ENCODE peak calls at places on chromosomes 1 and 21, in six cellular contexts. One of them, this sample, is unnamed.

GRCh38 chr1:247295746-247296145 is 35.9 kb downstream of the ZNF496 start:
- DNase-seq in cardiac muscle cell: no peak
- DNase-seq in OCI-LY7: no peak
- DNase-seq in fibroblast of the aortic adventitia: no peak
- DNase-seq in dorsolateral prefrontal cortex: no peak
- DNase-seq in BJ: no peak
- DNase-seq in this sample: no peak

GRCh38 chr1:55860816-55861519 is 645.8 kb upstream of the USP24 start:
- DNase-seq in cardiac muscle cell: no peak
- DNase-seq in OCI-LY7: no peak
- DNase-seq in fibroblast of the aortic adventitia: peak; percentile 77
- DNase-seq in dorsolateral prefrontal cortex: no peak
- DNase-seq in BJ: no peak
- DNase-seq in this sample: peak; percentile 40

GRCh38 chr1:18618546-18619466 is 11.8 kb upstream of the PAX7 start:
- DNase-seq in cardiac muscle cell: no peak
- DNase-seq in OCI-LY7: no peak
- DNase-seq in fibroblast of the aortic adventitia: no peak
- DNase-seq in dorsolateral prefrontal cortex: no peak
- DNase-seq in BJ: no peak
- DNase-seq in this sample: peak; percentile 5

GRCh38 chr1:214603819-214604252 is 841 bp downstream of the CENPF start:
- DNase-seq in cardiac muscle cell: peak; percentile 13
- DNase-seq in OCI-LY7: peak; percentile 25
- DNase-seq in fibroblast of the aortic adventitia: no peak
- DNase-seq in dorsolateral prefrontal cortex: no peak
- DNase-seq in BJ: no peak
- DNase-seq in this sample: no peak

GRCh38 chr1:1419363-1419811 is 1.7 kb downstream of the ANKRD65 start:
- DNase-seq in cardiac muscle cell: no peak
- DNase-seq in OCI-LY7: no peak
- DNase-seq in fibroblast of the aortic adventitia: no peak
- DNase-seq in dorsolateral prefrontal cortex: no peak
- DNase-seq in BJ: no peak
- DNase-seq in this sample: no peak

GRCh38 chr1:243253927-243254232 is 1.2 kb downstream of the CEP170 start:
- DNase-seq in cardiac muscle cell: peak; percentile 8
- DNase-seq in OCI-LY7: no peak
- DNase-seq in fibroblast of the aortic adventitia: no peak
- DNase-seq in dorsolateral prefrontal cortex: no peak
- DNase-seq in BJ: no peak
- DNase-seq in this sample: no peak

GRCh38 chr21:15774590-15774989 is 44.8 kb downstream of the USP25 start:
- DNase-seq in cardiac muscle cell: no peak
- DNase-seq in OCI-LY7: no peak
- DNase-seq in fibroblast of the aortic adventitia: peak; percentile 66
- DNase-seq in dorsolateral prefrontal cortex: no peak
- DNase-seq in BJ: no peak
- DNase-seq in this sample: peak; percentile 69

GRCh38 chr21:28337319-28337718 is 655.4 kb downstream of the LTN1 start:
- DNase-seq in cardiac muscle cell: peak; percentile 60
- DNase-seq in OCI-LY7: peak; percentile 42
- DNase-seq in fibroblast of the aortic adventitia: peak; percentile 90
- DNase-seq in dorsolateral prefrontal cortex: no peak
- DNase-seq in BJ: no peak
- DNase-seq in this sample: peak; percentile 75

GRCh38 chr1:89890085-89890754 is 69.4 kb downstream of the LRRC8D start:
- DNase-seq in cardiac muscle cell: no peak
- DNase-seq in OCI-LY7: no peak
- DNase-seq in fibroblast of the aortic adventitia: peak; percentile 94
- DNase-seq in dorsolateral prefrontal cortex: no peak
- DNase-seq in BJ: no peak
- DNase-seq in this sample: peak; percentile 82

GRCh38 chr1:236689713-236690569 is 3.6 kb downstream of the ACTN2 start:
- DNase-seq in cardiac muscle cell: peak; percentile 68
- DNase-seq in OCI-LY7: no peak
- DNase-seq in fibroblast of the aortic adventitia: no peak
- DNase-seq in dorsolateral prefrontal cortex: no peak
- DNase-seq in BJ: no peak
- DNase-seq in this sample: no peak
- H3K4me3 ChIP-seq in cardiac muscle cell: peak overlapping the region; percentile 69
- H3K4me3 ChIP-seq in OCI-LY7: no peak overlapping the region
- H3K4me3 ChIP-seq in fibroblast of the aortic adventitia: no peak overlapping the region
- H3K4me3 ChIP-seq in dorsolateral prefrontal cortex: no peak overlapping the region
- H3K4me3 ChIP-seq in BJ: no peak overlapping the region
- H3K4me3 ChIP-seq in this sample: no peak overlapping the region

DNA sequence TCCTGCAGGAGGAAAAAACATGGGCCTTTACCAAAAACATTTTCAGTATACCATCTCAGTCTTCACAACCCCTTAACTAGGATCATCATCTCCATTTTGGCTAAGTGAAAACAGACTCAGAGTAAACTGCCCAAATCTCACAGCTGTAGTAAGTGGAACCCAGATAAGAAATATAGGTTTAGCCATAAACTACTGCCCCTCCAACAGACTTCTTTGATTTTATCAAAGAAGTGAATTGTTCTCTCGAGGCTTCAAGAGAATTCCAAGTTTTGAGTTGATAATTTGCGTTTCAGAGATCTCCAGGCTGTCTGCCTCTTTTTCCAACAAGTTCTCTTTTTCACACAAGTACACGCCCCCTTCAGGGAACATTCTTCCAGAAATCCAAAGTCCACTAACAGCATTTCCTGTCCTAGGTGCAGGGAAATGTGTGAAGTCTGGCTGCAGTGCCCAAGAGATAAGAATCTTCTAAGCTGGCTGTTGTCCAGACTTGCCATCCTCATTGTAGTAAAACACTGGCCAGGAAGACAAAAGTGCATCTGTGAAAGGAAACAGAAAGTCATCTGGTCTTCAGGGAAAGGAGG is 30.8 kb downstream of the RNF19B start:
- DNase-seq in cardiac muscle cell: peak; percentile 15
- DNase-seq in OCI-LY7: no peak
- DNase-seq in fibroblast of the aortic adventitia: peak; percentile 59
- DNase-seq in dorsolateral prefrontal cortex: no peak
- DNase-seq in BJ: no peak
- DNase-seq in this sample: peak; percentile 41
- TF ChIP-seq CTCF in cardiac muscle cell: no peak
- TF ChIP-seq CTCF in OCI-LY7: no peak
- TF ChIP-seq CTCF in fibroblast of the aortic adventitia: no peak
- TF ChIP-seq CTCF in dorsolateral prefrontal cortex: no peak
- TF ChIP-seq CTCF in BJ: no peak
- TF ChIP-seq CTCF in this sample: peak; percentile 10

GRCh38 chr1:16013220-16013907 is 4.5 kb downstream of the HSPB7 start:
- DNase-seq in cardiac muscle cell: peak; percentile 90
- DNase-seq in OCI-LY7: no peak
- DNase-seq in fibroblast of the aortic adventitia: peak; percentile 70
- DNase-seq in dorsolateral prefrontal cortex: no peak
- DNase-seq in BJ: no peak
- DNase-seq in this sample: peak; percentile 89

GRCh38 chr1:16013908-16014258 is 4.0 kb downstream of the HSPB7 start:
- DNase-seq in cardiac muscle cell: no peak
- DNase-seq in OCI-LY7: no peak
- DNase-seq in fibroblast of the aortic adventitia: no peak
- DNase-seq in dorsolateral prefrontal cortex: no peak
- DNase-seq in BJ: no peak
- DNase-seq in this sample: no peak

GRCh38 chr1:16015960-16016901 is 1.6 kb downstream of the HSPB7 start:
- DNase-seq in cardiac muscle cell: peak; percentile 60
- DNase-seq in OCI-LY7: no peak
- DNase-seq in fibroblast of the aortic adventitia: no peak
- DNase-seq in dorsolateral prefrontal cortex: no peak
- DNase-seq in BJ: no peak
- DNase-seq in this sample: no peak

GRCh38 chr1:16015491-16015890 is 2.4 kb downstream of the HSPB7 start:
- DNase-seq in cardiac muscle cell: no peak
- DNase-seq in OCI-LY7: no peak
- DNase-seq in fibroblast of the aortic adventitia: no peak
- DNase-seq in dorsolateral prefrontal cortex: no peak
- DNase-seq in BJ: no peak
- DNase-seq in this sample: no peak

GRCh38 chr1:16014509-16015482 is 3.0 kb downstream of the HSPB7 start:
- DNase-seq in cardiac muscle cell: no peak
- DNase-seq in OCI-LY7: no peak
- DNase-seq in fibroblast of the aortic adventitia: no peak
- DNase-seq in dorsolateral prefrontal cortex: no peak
- DNase-seq in BJ: no peak
- DNase-seq in this sample: peak; percentile 7
- H3K4me3 ChIP-seq in cardiac muscle cell: no peak overlapping the region
- H3K4me3 ChIP-seq in OCI-LY7: no peak overlapping the region
- H3K4me3 ChIP-seq in fibroblast of the aortic adventitia: no peak overlapping the region
- H3K4me3 ChIP-seq in dorsolateral prefrontal cortex: no peak overlapping the region
- H3K4me3 ChIP-seq in BJ: no peak overlapping the region
- H3K4me3 ChIP-seq in this sample: no peak overlapping the region

GRCh38 chr1:200139661-200140250 is 112.2 kb downstream of the NR5A2 start:
- DNase-seq in cardiac muscle cell: peak; percentile 53
- DNase-seq in OCI-LY7: peak; percentile 82
- DNase-seq in fibroblast of the aortic adventitia: peak; percentile 76
- DNase-seq in dorsolateral prefrontal cortex: no peak
- DNase-seq in BJ: peak; percentile 8
- DNase-seq in this sample: peak; percentile 81
- TF ChIP-seq CTCF in cardiac muscle cell: peak; percentile 71
- TF ChIP-seq CTCF in OCI-LY7: peak; percentile 97
- TF ChIP-seq CTCF in fibroblast of the aortic adventitia: peak; percentile 74
- TF ChIP-seq CTCF in dorsolateral prefrontal cortex: peak; percentile 35
- TF ChIP-seq CTCF in BJ: peak; percentile 72
- TF ChIP-seq CTCF in this sample: peak; percentile 77

DNA sequence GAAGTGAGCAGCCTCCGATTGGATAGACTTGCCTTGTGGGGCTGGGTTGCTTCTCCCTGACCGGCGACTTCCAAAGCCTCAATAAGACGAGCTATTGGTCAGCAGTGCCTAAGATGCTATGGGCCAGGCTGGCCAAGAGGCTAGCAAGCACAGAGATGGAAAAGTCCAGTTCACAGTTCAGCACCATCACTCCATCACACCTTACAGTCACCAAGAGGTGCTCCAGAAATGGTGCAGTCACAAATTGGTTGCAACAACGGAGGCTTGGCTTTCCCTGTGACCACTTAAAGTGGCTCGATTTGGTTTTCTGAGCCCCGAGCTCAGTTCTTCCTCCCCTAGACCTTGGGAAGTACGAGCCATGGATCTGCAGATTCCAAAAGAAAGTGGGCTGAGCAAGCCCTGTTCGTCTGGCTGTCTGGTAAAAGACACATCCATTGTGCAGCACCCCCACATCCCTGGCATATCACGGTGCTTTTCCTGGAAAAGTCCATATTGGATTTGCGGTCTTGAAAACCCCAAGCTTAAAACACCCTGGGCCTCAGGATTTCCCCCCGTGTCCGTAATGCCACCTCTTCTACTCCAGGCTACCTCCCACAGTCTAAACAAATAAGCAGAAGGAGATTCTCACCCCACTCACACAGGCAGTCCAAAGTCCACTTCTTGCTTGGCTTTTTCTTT is 1.3 kb downstream of the SLAMF1 start:
- DNase-seq in cardiac muscle cell: no peak
- DNase-seq in OCI-LY7: no peak
- DNase-seq in fibroblast of the aortic adventitia: no peak
- DNase-seq in dorsolateral prefrontal cortex: no peak
- DNase-seq in BJ: no peak
- DNase-seq in this sample: no peak
- H3K4me3 ChIP-seq in cardiac muscle cell: no peak overlapping the region
- H3K4me3 ChIP-seq in OCI-LY7: no peak overlapping the region
- H3K4me3 ChIP-seq in fibroblast of the aortic adventitia: no peak overlapping the region
- H3K4me3 ChIP-seq in dorsolateral prefrontal cortex: no peak overlapping the region
- H3K4me3 ChIP-seq in BJ: no peak overlapping the region
- H3K4me3 ChIP-seq in this sample: no peak overlapping the region

GRCh38 chr1:167465751-167466150 is 52.6 kb downstream of the CD247 start:
- DNase-seq in cardiac muscle cell: no peak
- DNase-seq in OCI-LY7: no peak
- DNase-seq in fibroblast of the aortic adventitia: no peak
- DNase-seq in dorsolateral prefrontal cortex: no peak
- DNase-seq in BJ: no peak
- DNase-seq in this sample: no peak

GRCh38 chr1:167463055-167463454 is 55.3 kb downstream of the CD247 start:
- DNase-seq in cardiac muscle cell: no peak
- DNase-seq in OCI-LY7: no peak
- DNase-seq in fibroblast of the aortic adventitia: no peak
- DNase-seq in dorsolateral prefrontal cortex: peak; percentile 13
- DNase-seq in BJ: no peak
- DNase-seq in this sample: no peak

GRCh38 chr1:167467126-167467725 is 51.1 kb downstream of the CD247 start:
- DNase-seq in cardiac muscle cell: no peak
- DNase-seq in OCI-LY7: no peak
- DNase-seq in fibroblast of the aortic adventitia: no peak
- DNase-seq in dorsolateral prefrontal cortex: no peak
- DNase-seq in BJ: no peak
- DNase-seq in this sample: peak; percentile 47

GRCh38 chr1:167463856-167464565 is 54.3 kb downstream of the CD247 start:
- DNase-seq in cardiac muscle cell: no peak
- DNase-seq in OCI-LY7: no peak
- DNase-seq in fibroblast of the aortic adventitia: no peak
- DNase-seq in dorsolateral prefrontal cortex: no peak
- DNase-seq in BJ: no peak
- DNase-seq in this sample: no peak

GRCh38 chr1:167465018-167465417 is 53.3 kb downstream of the CD247 start:
- DNase-seq in cardiac muscle cell: no peak
- DNase-seq in OCI-LY7: no peak
- DNase-seq in fibroblast of the aortic adventitia: no peak
- DNase-seq in dorsolateral prefrontal cortex: no peak
- DNase-seq in BJ: no peak
- DNase-seq in this sample: no peak
- TF ChIP-seq CTCF in cardiac muscle cell: no peak
- TF ChIP-seq CTCF in OCI-LY7: no peak
- TF ChIP-seq CTCF in fibroblast of the aortic adventitia: no peak
- TF ChIP-seq CTCF in dorsolateral prefrontal cortex: no peak
- TF ChIP-seq CTCF in BJ: no peak
- TF ChIP-seq CTCF in this sample: no peak